ENCODE peak calls at places on chromosome 6, in four cellular contexts. O is ureter, B is anterior cingulate cortex, Z is cardiac fibroblast. T is an unnamed sample.

GRCh38 chr6:21804941-21805610 is 211.5 kb downstream of the SOX4 start:
- DNase-seq in O (no peak), Z (peak; percentile 67), B (no peak), T (no peak)

GRCh38 chr6:167970236-167970635 is 27.2 kb upstream of the KIF25 start:
- DNase-seq in O (no peak), Z (no peak), B (no peak), T (no peak)

GRCh38 chr6:163720460-163721235 is 306.1 kb downstream of the QKI start:
- DNase-seq in Z (no peak), B (no peak), O (no peak), T (no peak)

GRCh38 chr6:137277971-137278602 is 58.9 kb upstream of the IFNGR1 start:
- DNase-seq in Z (peak; percentile 45), B (no peak), O (no peak), T (no peak)

GRCh38 chr6:159074120-159074684 is 29.4 kb upstream of the TAGAP start:
- DNase-seq in Z (peak; percentile 57), O (no peak), B (no peak), T (no peak)

GRCh38 chr6:166572370-166573261 is 13.9 kb downstream of the RAMACL start:
- DNase-seq in Z (peak; percentile 60), B (no peak), O (peak; percentile 42), T (no peak)

GRCh38 chr6:30154709-30155521 is 6.1 kb downstream of the TRIM10 start:
- DNase-seq in B (no peak), O (no peak), Z (peak; percentile 84), T (no peak)

GRCh38 chr6:123074616-123075015 is 78.6 kb downstream of the CLVS2 start:
- DNase-seq in Z (no peak), O (no peak), B (no peak), T (no peak)

GRCh38 chr6:63887011-63887751 is 251.6 kb downstream of the PHF3 start:
- DNase-seq in O (no peak), B (no peak), Z (no peak), T (no peak)

GRCh38 chr6:133548409-133548808 is 307.3 kb downstream of the EYA4 start:
- DNase-seq in O (no peak), B (no peak), Z (peak; percentile 80), T (no peak)

GRCh38 chr6:20427856-20428255 is 26.2 kb downstream of the E2F3 start:
- DNase-seq in O (no peak), B (no peak), Z (no peak), T (no peak)

GRCh38 chr6:142384455-142385332 is 82.9 kb downstream of the ADGRG6 start:
- DNase-seq in B (no peak), O (no peak), Z (peak; percentile 13), T (no peak)

GRCh38 chr6:32192608-32193039 is at the start of gene GPSM3:
- DNase-seq in O (peak; percentile 75), Z (peak; percentile 55), B (no peak), T (no peak)

GRCh38 chr6:71181565-71181964 is 107.0 kb upstream of the OGFRL1 start:
- DNase-seq in O (no peak), Z (peak; percentile 85), B (no peak), T (no peak)

GRCh38 chr6:83696674-83697073 is 12.2 kb downstream of the SNAP91 start:
- DNase-seq in O (no peak), Z (peak; percentile 18), B (no peak), T (no peak)

GRCh38 chr6:117444600-117444999 is 18.9 kb upstream of the ROS1 start:
- DNase-seq in O (no peak), Z (peak; percentile 64), B (no peak), T (no peak)

GRCh38 chr6:20933057-20933792 is 399.0 kb downstream of the CDKAL1 start:
- DNase-seq in Z (no peak), B (no peak), O (no peak), T (no peak)

GRCh38 chr6:45610832-45611231 is 233.1 kb upstream of the SUPT3H start:
- DNase-seq in O (no peak), B (no peak), Z (no peak), T (no peak)

GRCh38 chr6:157584036-157584435 is 203.0 kb downstream of the ZDHHC14 start:
- DNase-seq in O (no peak), Z (no peak), B (no peak), T (no peak)

GRCh38 chr6:55617272-55617671 is 38.3 kb upstream of the HMGCLL1 start:
- DNase-seq in B (no peak), O (no peak), Z (peak; percentile 67), T (peak; percentile 2)

GRCh38 chr6:4665489-4666417 is 110.5 kb upstream of the CDYL start:
- DNase-seq in B (no peak), O (no peak), Z (no peak), T (no peak)

GRCh38 chr6:161038229-161039003 is 46.8 kb downstream of the MAP3K4 start:
- DNase-seq in Z (peak; percentile 70), O (no peak), B (no peak), T (no peak)

GRCh38 chr6:30515106-30515505 is 25.8 kb downstream of the HLA-E start:
- DNase-seq in O (no peak), B (no peak), Z (no peak), T (no peak)

GRCh38 chr6:150813319-150813992 is 52.0 kb upstream of the MTHFD1L start:
- DNase-seq in O (peak; percentile 64), B (no peak), Z (peak; percentile 44), T (no peak)

GRCh38 chr6:163181666-163182180 is 232.8 kb upstream of the QKI start:
- DNase-seq in O (no peak), Z (no peak), B (no peak), T (no peak)

GRCh38 chr6:8085053-8085511 is 17.3 kb downstream of the EEF1E1 start:
- DNase-seq in O (no peak), Z (peak; percentile 89), B (no peak), T (peak; percentile 41)

GRCh38 chr6:28383235-28384142 is 16.1 kb downstream of the ZSCAN12 start:
- DNase-seq in Z (peak; percentile 93), B (peak; percentile 55), O (peak; percentile 88), T (peak; percentile 86)

GRCh38 chr6:163226836-163227485 is 187.6 kb upstream of the QKI start:
- DNase-seq in B (no peak), Z (no peak), O (no peak), T (no peak)

GRCh38 chr6:12327391-12327790 is 37.2 kb downstream of the EDN1 start:
- DNase-seq in Z (no peak), B (no peak), O (no peak), T (no peak)

GRCh38 chr6:593139-593906 is 63.6 kb downstream of the HUS1B start:
- DNase-seq in Z (peak; percentile 70), O (peak; percentile 65), B (no peak), T (peak; percentile 60)

T was measured in erythroblast.